ENCODE peak calls at places on chromosome 2, in four cellular contexts. Q, R, U and S are unnamed samples.

GRCh38 chr2:8574196-8575010 is 107.5 kb upstream of the ID2 start:
- DNase-seq in R (no peak), Q (peak; percentile 44), U (no peak), S (no peak)

GRCh38 chr2:44741507-44741906 is 200.0 kb upstream of the SIX3 start:
- DNase-seq in R (no peak), Q (peak; percentile 54), U (no peak), S (no peak)

GRCh38 chr2:101843471-101843870 is 146.0 kb downstream of the MAP4K4 start:
- DNase-seq in Q (no peak), R (no peak), U (no peak), S (no peak)

GRCh38 chr2:173434729-173435345 is 80.2 kb downstream of the CDCA7 start:
- DNase-seq in R (no peak), Q (no peak), U (no peak), S (no peak)

GRCh38 chr2:168439536-168439935 is 16.5 kb upstream of the CERS6 start:
- DNase-seq in Q (peak; percentile 18), U (no peak), R (no peak), S (no peak)

GRCh38 chr2:226357816-226358215 is 441.8 kb downstream of the IRS1 start:
- DNase-seq in U (no peak), R (no peak), Q (no peak), S (no peak)

GRCh38 chr2:212536385-212537310 is 2.0 kb downstream of the ERBB4 start:
- DNase-seq in R (no peak), U (peak; percentile 28), Q (no peak), S (no peak)

GRCh38 chr2:238729261-238729935 is 118.5 kb upstream of the TWIST2 start:
- DNase-seq in Q (no peak), U (no peak), R (no peak), S (no peak)

GRCh38 chr2:200226652-200227426 is 79.7 kb upstream of the SPATS2L start:
- DNase-seq in Q (no peak), U (no peak), R (no peak), S (no peak)

GRCh38 chr2:231709981-231710750 is 1.8 kb downstream of the PTMA start:
- DNase-seq in U (peak; percentile 86), Q (peak; percentile 74), R (peak; percentile 81), S (peak; percentile 81)

GRCh38 chr2:161844845-161845244 is 220.6 kb downstream of the SLC4A10 start:
- DNase-seq in R (no peak), U (no peak), Q (no peak), S (no peak)

GRCh38 chr2:11807156-11808015 is 61.0 kb downstream of the LPIN1 start:
- DNase-seq in U (no peak), Q (no peak), R (no peak), S (no peak)

GRCh38 chr2:215417400-215417951 is 18.4 kb downstream of the FN1 start:
- DNase-seq in R (no peak), Q (no peak), U (no peak), S (no peak)

GRCh38 chr2:131394147-131394931 is 30.4 kb upstream of the RAB6D start:
- DNase-seq in Q (no peak), U (no peak), R (no peak), S (no peak)

GRCh38 chr2:141392517-141393213 is 738.2 kb downstream of the LRP1B start:
- DNase-seq in U (no peak), R (no peak), Q (peak; percentile 69), S (no peak)

GRCh38 chr2:74554821-74555531 is 456 bp downstream of the DOK1 start:
- DNase-seq in U (no peak), Q (peak; percentile 50), R (peak; percentile 39), S (peak; percentile 24)

GRCh38 chr2:98463551-98463971 is 18.9 kb downstream of the INPP4A start:
- DNase-seq in R (no peak), Q (no peak), U (no peak), S (no peak)

GRCh38 chr2:23526114-23526513 is 141.1 kb downstream of the KLHL29 start:
- DNase-seq in Q (no peak), U (no peak), R (no peak), S (no peak)

GRCh38 chr2:174874081-174874480 is 109.8 kb upstream of the CHRNA1 start:
- DNase-seq in U (no peak), Q (no peak), R (no peak), S (no peak)

GRCh38 chr2:24613154-24613814 is 122.2 kb downstream of the NCOA1 start:
- DNase-seq in U (no peak), Q (peak; percentile 40), R (peak; percentile 6), S (no peak)

GRCh38 chr2:18545384-18545783 is 15.1 kb downstream of the RDH14 start:
- DNase-seq in U (no peak), R (no peak), Q (peak; percentile 82), S (no peak)

GRCh38 chr2:215363461-215364156 is 51.8 kb downstream of the ATIC start:
- DNase-seq in U (no peak), R (no peak), Q (no peak), S (no peak)

GRCh38 chr2:161992526-161992925 is 81.5 kb downstream of the DPP4 start:
- DNase-seq in Q (peak; percentile 33), U (no peak), R (no peak), S (peak; percentile 32)

GRCh38 chr2:122072666-122073065 is 317.2 kb downstream of the TSN start:
- DNase-seq in U (no peak), Q (peak; percentile 56), R (no peak), S (no peak)

GRCh38 chr2:233486778-233487552 is 79.6 kb downstream of the USP40 start:
- DNase-seq in U (no peak), R (no peak), Q (peak; percentile 85), S (no peak)